ENCODE peak calls at places on chromosomes 4 and X, in nine cellular contexts. X, U, Y, R, G, O, A, H and W are unnamed samples.
A peak's percentile ranks its signal among the peaks of the same experiment; 100 is the strongest.

GRCh38 chr4:108359130-108359709 is 190.5 kb upstream of the LEF1 start:
- DNase-seq in X (no peak), U (no peak), Y (peak; percentile 84), R (no peak), G (no peak), O (no peak), A (peak; percentile 24), H (no peak), W (no peak)

GRCh38 chrX:23901805-23902204 is 5.9 kb downstream of the APOO start:
- DNase-seq in X (peak; percentile 69), U (peak; percentile 24), Y (peak; percentile 53), R (peak; percentile 87), G (no peak), O (peak; percentile 67), A (no peak), H (peak; percentile 72), W (peak; percentile 70)

GRCh38 chrX:20284992-20285391 is 18.3 kb upstream of the RPS6KA3 start:
- DNase-seq in X (no peak), U (no peak), Y (no peak), R (no peak), G (no peak), O (no peak), A (no peak), H (no peak), W (no peak)

GRCh38 chr4:55092504-55092903 is 32.9 kb downstream of the KDR start:
- DNase-seq in X (no peak), U (no peak), Y (no peak), R (no peak), G (no peak), O (no peak), A (no peak), H (no peak), W (no peak)

GRCh38 chr4:92163348-92163747 is 140.4 kb upstream of the GRID2 start:
- DNase-seq in X (no peak), U (no peak), Y (no peak), R (no peak), G (no peak), O (no peak), A (no peak), H (peak; percentile 1), W (no peak)

GRCh38 chrX:11470231-11470630 is 177.0 kb downstream of the AMELX start:
- DNase-seq in X (no peak), U (no peak), Y (no peak), R (no peak), G (no peak), O (peak; percentile 34), A (no peak), H (peak; percentile 79), W (no peak)

GRCh38 chr4:83240379-83240875 is 44.2 kb downstream of the COQ2 start:
- DNase-seq in X (peak; percentile 13), U (no peak), Y (no peak), R (no peak), G (no peak), O (no peak), A (no peak), H (no peak), W (no peak)

GRCh38 chr4:86264269-86264668 is 95.6 kb downstream of the MAPK10 start:
- DNase-seq in X (no peak), U (no peak), Y (no peak), R (peak; percentile 9), G (no peak), O (no peak), A (no peak), H (no peak), W (no peak)

GRCh38 chr4:7434766-7435150 is at the start of gene PSAPL1:
- DNase-seq in X (no peak), U (no peak), Y (no peak), R (peak; percentile 82), G (no peak), O (peak; percentile 86), A (no peak), H (peak; percentile 62), W (no peak)

GRCh38 chr4:120680647-120681228 is 241.8 kb downstream of the PRDM5 start:
- DNase-seq in X (no peak), U (no peak), Y (no peak), R (no peak), G (no peak), O (no peak), A (no peak), H (no peak), W (no peak)

GRCh38 chrX:389021-389441 is 2.3 kb upstream of the PPP2R3B start:
- DNase-seq in X (peak; percentile 83), U (peak; percentile 79), Y (no peak), R (no peak), G (no peak), O (no peak), A (no peak), H (no peak), W (no peak)

GRCh38 chr4:2270341-2271165 is 8.6 kb upstream of the MXD4 start:
- DNase-seq in X (no peak), U (no peak), Y (no peak), R (no peak), G (no peak), O (no peak), A (no peak), H (no peak), W (no peak)

GRCh38 chr4:53654300-53654758 is 63.0 kb upstream of the LNX1 start:
- DNase-seq in X (no peak), U (no peak), Y (no peak), R (no peak), G (no peak), O (peak; percentile 74), A (no peak), H (no peak), W (no peak)

GRCh38 chr4:69095301-69095731 is 958 bp upstream of the UGT2B7 start:
- DNase-seq in X (no peak), U (no peak), Y (no peak), R (no peak), G (no peak), O (no peak), A (no peak), H (peak; percentile 63), W (no peak)

GRCh38 chr4:138951764-138952163 is 63.8 kb upstream of the NOCT start:
- DNase-seq in X (no peak), U (no peak), Y (no peak), R (no peak), G (no peak), O (no peak), A (no peak), H (no peak), W (no peak)

GRCh38 chrX:45771114-45771513 is 570.4 kb upstream of the DIPK2B start:
- DNase-seq in X (no peak), U (no peak), Y (no peak), R (no peak), G (no peak), O (peak; percentile 83), A (no peak), H (peak; percentile 93), W (no peak)

GRCh38 chrX:147570483-147570882 is 341.2 kb upstream of the FMR1 start:
- DNase-seq in X (no peak), U (no peak), Y (no peak), R (peak; percentile 7), G (no peak), O (no peak), A (no peak), H (no peak), W (no peak)

GRCh38 chrX:97860206-97860605 is 976.5 kb downstream of the RPA4 start:
- DNase-seq in X (peak; percentile 21), U (no peak), Y (no peak), R (no peak), G (no peak), O (no peak), A (no peak), H (peak; percentile 41), W (no peak)

GRCh38 chrX:1481636-1482529 is 29.2 kb upstream of the ASMTL start:
- DNase-seq in X (no peak), U (no peak), Y (peak; percentile 87), R (peak; percentile 30), G (peak; percentile 69), O (peak; percentile 56), A (peak; percentile 64), H (peak; percentile 85), W (no peak)

GRCh38 chrX:52261125-52261462 is 76.4 kb downstream of the MAGED4 start:
- DNase-seq in X (no peak), U (no peak), Y (no peak), R (no peak), G (no peak), O (no peak), A (no peak), H (no peak), W (no peak)

GRCh38 chr4:86033171-86033570 is 326.7 kb downstream of the MAPK10 start:
- DNase-seq in X (peak; percentile 49), U (peak; percentile 37), Y (no peak), R (peak; percentile 86), G (peak; percentile 77), O (peak; percentile 38), A (no peak), H (peak; percentile 56), W (peak; percentile 64)

GRCh38 chr4:825969-826330 is at the start of gene CPLX1:
- DNase-seq in X (peak; percentile 4), U (no peak), Y (no peak), R (peak; percentile 72), G (no peak), O (no peak), A (no peak), H (peak; percentile 15), W (peak; percentile 37)

GRCh38 chrX:134186362-134187121 is 50.4 kb upstream of the CCDC160 start:
- DNase-seq in X (no peak), U (no peak), Y (peak; percentile 81), R (peak; percentile 25), G (no peak), O (no peak), A (peak; percentile 38), H (no peak), W (peak; percentile 51)

GRCh38 chrX:72060196-72060974 is 71.3 kb downstream of the RTL5 start:
- DNase-seq in X (peak; percentile 59), U (peak; percentile 18), Y (no peak), R (peak; percentile 55), G (peak; percentile 80), O (no peak), A (no peak), H (no peak), W (peak; percentile 48)

GRCh38 chr4:94451669-94452475 is at the start of gene PDLIM5:
- DNase-seq in X (peak; percentile 94), U (peak; percentile 90), Y (peak; percentile 89), R (peak; percentile 96), G (peak; percentile 96), O (peak; percentile 93), A (peak; percentile 77), H (peak; percentile 90), W (peak; percentile 59)

GRCh38 chrX:139720136-139720535 is 12.2 kb upstream of the MCF2 start:
- DNase-seq in X (no peak), U (no peak), Y (no peak), R (peak; percentile 21), G (no peak), O (peak; percentile 42), A (no peak), H (peak; percentile 76), W (no peak)

GRCh38 chr4:148238797-148239196 is 203.4 kb downstream of the NR3C2 start:
- DNase-seq in X (no peak), U (no peak), Y (no peak), R (no peak), G (no peak), O (no peak), A (no peak), H (no peak), W (peak; percentile 40)